ENCODE peak calls at places on chromosomes 12 and 14, in four cellular contexts. One of them, this sample, is unnamed.

GRCh38 chr12:115190191-115190590 is 506.2 kb upstream of the TBX3 start:
- DNase-seq in HepG2: no peak
- DNase-seq in SK-N-SH: no peak
- DNase-seq in mesenchymal stem cell: no peak
- DNase-seq in this sample: peak; percentile 21

GRCh38 chr12:84922721-84923120 is 10.1 kb upstream of the SLC6A15 start:
- DNase-seq in mesenchymal stem cell: peak; percentile 28
- DNase-seq in HepG2: no peak
- DNase-seq in SK-N-SH: no peak
- DNase-seq in this sample: peak; percentile 9

GRCh38 chr12:46152456-46152855 is 116.4 kb downstream of the SLC38A1 start:
- DNase-seq in mesenchymal stem cell: no peak
- DNase-seq in HepG2: no peak
- DNase-seq in SK-N-SH: no peak
- DNase-seq in this sample: no peak

GRCh38 chr12:78236264-78236663 is 405.6 kb downstream of the NAV3 start:
- DNase-seq in HepG2: no peak
- DNase-seq in mesenchymal stem cell: no peak
- DNase-seq in SK-N-SH: no peak
- DNase-seq in this sample: no peak

GRCh38 chr14:50955373-50956043 is 11.2 kb upstream of the PYGL start:
- DNase-seq in SK-N-SH: peak; percentile 75
- DNase-seq in mesenchymal stem cell: peak; percentile 96
- DNase-seq in HepG2: peak; percentile 82
- DNase-seq in this sample: peak; percentile 91

GRCh38 chr12:72570601-72571000 is 298.4 kb downstream of the TRHDE start:
- DNase-seq in mesenchymal stem cell: peak; percentile 4
- DNase-seq in HepG2: peak; percentile 30
- DNase-seq in SK-N-SH: peak; percentile 4
- DNase-seq in this sample: no peak

GRCh38 chr12:55336002-55336401 is 5.5 kb downstream of the OR6C3 start:
- DNase-seq in SK-N-SH: no peak
- DNase-seq in HepG2: no peak
- DNase-seq in mesenchymal stem cell: no peak
- DNase-seq in this sample: no peak

GRCh38 chr12:53097564-53098353 is at the start of gene IGFBP6:
- DNase-seq in SK-N-SH: peak; percentile 91
- DNase-seq in mesenchymal stem cell: peak; percentile 56
- DNase-seq in HepG2: no peak
- DNase-seq in this sample: peak; percentile 86

GRCh38 chr12:111014547-111014946 is 94.2 kb upstream of the MYL2 start:
- DNase-seq in SK-N-SH: no peak
- DNase-seq in HepG2: no peak
- DNase-seq in mesenchymal stem cell: no peak
- DNase-seq in this sample: no peak

GRCh38 chr12:58920956-58921861 is 905 bp upstream of the LRIG3 start:
- DNase-seq in HepG2: peak; percentile 53
- DNase-seq in mesenchymal stem cell: no peak
- DNase-seq in SK-N-SH: no peak
- DNase-seq in this sample: peak; percentile 11
- H3K4me3 ChIP-seq in HepG2: peak overlapping the region; percentile 92
- H3K4me3 ChIP-seq in mesenchymal stem cell: peak overlapping the region; percentile 96
- H3K4me3 ChIP-seq in SK-N-SH: peak overlapping the region; percentile 65
- H3K4me3 ChIP-seq in this sample: peak overlapping the region; percentile 92

DNA sequence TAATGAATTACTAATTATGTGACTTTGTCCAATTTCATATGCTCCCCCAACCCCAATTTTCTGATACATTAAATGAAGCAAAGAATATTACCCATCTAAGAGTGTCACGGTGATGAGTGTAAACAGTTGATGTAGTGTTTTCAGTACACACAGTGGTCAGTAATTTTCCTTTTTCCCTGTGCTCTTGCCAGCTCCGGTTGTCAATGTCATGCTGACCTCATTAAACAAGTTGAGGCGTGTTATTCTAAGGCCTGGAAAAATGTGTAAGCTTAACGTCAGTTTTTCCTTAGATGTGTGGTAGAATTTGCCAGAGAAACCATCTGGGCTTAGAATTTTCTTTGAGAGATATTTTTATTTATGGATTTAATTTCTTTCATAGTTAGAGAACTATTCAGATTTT is 11.7 kb upstream of the SERPINA6 start:
- DNase-seq in SK-N-SH: no peak
- DNase-seq in mesenchymal stem cell: no peak
- DNase-seq in HepG2: no peak
- DNase-seq in this sample: no peak
- H3K9ac ChIP-seq in SK-N-SH: no peak overlapping the region
- H3K9ac ChIP-seq in mesenchymal stem cell: peak overlapping the region; percentile 67
- H3K9ac ChIP-seq in HepG2: no peak overlapping the region
- H3K9ac ChIP-seq in this sample: no peak overlapping the region

GRCh38 chr12:120072472-120072871 is 44.1 kb downstream of the RAB35 start:
- DNase-seq in SK-N-SH: no peak
- DNase-seq in HepG2: no peak
- DNase-seq in mesenchymal stem cell: no peak
- DNase-seq in this sample: no peak

GRCh38 chr12:120076651-120077050 is 39.9 kb downstream of the RAB35 start:
- DNase-seq in mesenchymal stem cell: no peak
- DNase-seq in SK-N-SH: no peak
- DNase-seq in HepG2: no peak
- DNase-seq in this sample: no peak

GRCh38 chr12:120077260-120077659 is 39.3 kb downstream of the RAB35 start:
- DNase-seq in mesenchymal stem cell: no peak
- DNase-seq in HepG2: no peak
- DNase-seq in SK-N-SH: no peak
- DNase-seq in this sample: no peak

GRCh38 chr12:120071493-120072020 is 45.0 kb downstream of the RAB35 start:
- DNase-seq in mesenchymal stem cell: no peak
- DNase-seq in SK-N-SH: no peak
- DNase-seq in HepG2: no peak
- DNase-seq in this sample: no peak

DNA sequence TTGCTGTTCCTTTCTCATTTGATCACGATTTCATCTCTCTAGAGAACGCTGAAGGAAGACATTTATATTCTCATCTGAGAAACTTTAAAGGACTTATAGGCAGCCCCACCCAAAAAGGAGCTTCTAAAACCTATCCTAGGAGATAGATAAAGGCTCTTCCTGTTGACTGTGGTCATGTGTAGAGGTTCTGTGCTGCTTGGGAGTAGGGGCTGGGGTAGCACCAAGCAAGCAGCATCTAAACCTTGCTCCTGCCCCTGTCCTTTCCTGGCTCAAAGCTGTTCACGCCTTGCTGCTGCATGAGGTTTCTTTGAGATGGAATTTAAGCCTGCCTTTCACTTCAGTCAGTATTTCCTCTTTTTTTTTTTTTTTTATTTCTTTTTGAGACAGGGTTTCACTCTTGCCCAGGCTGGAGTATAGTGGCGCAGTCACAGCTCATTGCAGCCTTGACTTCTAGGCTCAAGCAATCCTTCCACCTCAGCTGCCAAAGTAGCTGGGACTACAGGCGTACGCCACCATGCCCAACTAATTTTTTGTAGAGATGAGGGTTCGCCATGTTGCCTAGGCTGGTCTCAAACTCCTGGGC is 41.4 kb downstream of the RAB35 start:
- DNase-seq in mesenchymal stem cell: no peak
- DNase-seq in SK-N-SH: no peak
- DNase-seq in HepG2: no peak
- DNase-seq in this sample: no peak
- H3K4me3 ChIP-seq in mesenchymal stem cell: no peak overlapping the region
- H3K4me3 ChIP-seq in SK-N-SH: no peak overlapping the region
- H3K4me3 ChIP-seq in HepG2: no peak overlapping the region
- H3K4me3 ChIP-seq in this sample: no peak overlapping the region

GRCh38 chr12:25051583-25052190 is 102.8 kb upstream of the BCAT1 start:
- DNase-seq in HepG2: no peak
- DNase-seq in SK-N-SH: no peak
- DNase-seq in mesenchymal stem cell: no peak
- DNase-seq in this sample: no peak
- H3K9ac ChIP-seq in HepG2: no peak overlapping the region
- H3K9ac ChIP-seq in SK-N-SH: no peak overlapping the region
- H3K9ac ChIP-seq in mesenchymal stem cell: no peak overlapping the region
- H3K9ac ChIP-seq in this sample: no peak overlapping the region

DNA sequence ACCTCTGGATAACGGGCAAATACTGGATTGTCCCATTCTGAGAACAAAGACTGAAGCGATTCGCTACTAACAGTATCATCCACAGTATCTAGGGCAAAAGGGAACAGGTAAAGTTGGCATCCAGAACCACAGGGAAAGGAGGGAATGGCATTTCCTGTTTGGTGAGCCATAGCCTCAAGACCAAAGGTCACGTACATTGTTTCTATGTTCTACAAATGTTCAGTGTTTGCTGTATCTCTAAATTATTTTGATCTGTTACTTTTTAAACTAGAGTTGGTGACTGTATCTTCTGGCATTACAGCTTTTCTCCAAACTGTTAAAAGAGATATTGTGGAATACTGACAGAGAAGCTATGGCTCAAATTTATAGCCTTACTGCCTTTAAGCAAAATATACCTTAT is 9.7 kb downstream of the MLH3 start:
- DNase-seq in HepG2: peak; percentile 84
- DNase-seq in SK-N-SH: no peak
- DNase-seq in mesenchymal stem cell: peak; percentile 35
- DNase-seq in this sample: peak; percentile 25
- H3K4me3 ChIP-seq in HepG2: peak overlapping the region; percentile 18
- H3K4me3 ChIP-seq in SK-N-SH: no peak overlapping the region
- H3K4me3 ChIP-seq in mesenchymal stem cell: no peak overlapping the region
- H3K4me3 ChIP-seq in this sample: no peak overlapping the region

GRCh38 chr12:122836027-122836921 is 1.0 kb downstream of the HIP1R start:
- DNase-seq in SK-N-SH: peak; percentile 41
- DNase-seq in HepG2: peak; percentile 66
- DNase-seq in mesenchymal stem cell: peak; percentile 72
- DNase-seq in this sample: peak; percentile 62

GRCh38 chr12:122834921-122835692 is at the start of gene HIP1R:
- DNase-seq in mesenchymal stem cell: no peak
- DNase-seq in HepG2: no peak
- DNase-seq in SK-N-SH: peak; percentile 94
- DNase-seq in this sample: peak; percentile 70

GRCh38 chr12:122837306-122838265 is 2.3 kb downstream of the HIP1R start:
- DNase-seq in HepG2: peak; percentile 57
- DNase-seq in SK-N-SH: no peak
- DNase-seq in mesenchymal stem cell: no peak
- DNase-seq in this sample: no peak

GRCh38 chr12:122835693-122836026 is 403 bp downstream of the HIP1R start:
- DNase-seq in HepG2: no peak
- DNase-seq in mesenchymal stem cell: no peak
- DNase-seq in SK-N-SH: peak; percentile 83
- DNase-seq in this sample: no peak

GRCh38 chr12:122834229-122834920 is 882 bp upstream of the HIP1R start:
- DNase-seq in HepG2: peak; percentile 58
- DNase-seq in mesenchymal stem cell: peak; percentile 72
- DNase-seq in SK-N-SH: peak; percentile 83
- DNase-seq in this sample: peak; percentile 82
- H3K9ac ChIP-seq in HepG2: no peak overlapping the region
- H3K9ac ChIP-seq in mesenchymal stem cell: peak overlapping the region; percentile 79
- H3K9ac ChIP-seq in SK-N-SH: peak overlapping the region; percentile 43
- H3K9ac ChIP-seq in this sample: peak overlapping the region; percentile 62

GRCh38 chr14:99234982-99235491 is 37.0 kb downstream of the BCL11B start:
- DNase-seq in SK-N-SH: no peak
- DNase-seq in HepG2: no peak
- DNase-seq in mesenchymal stem cell: no peak
- DNase-seq in this sample: no peak
- H3K4me3 ChIP-seq in SK-N-SH: no peak overlapping the region
- H3K4me3 ChIP-seq in HepG2: no peak overlapping the region
- H3K4me3 ChIP-seq in mesenchymal stem cell: no peak overlapping the region
- H3K4me3 ChIP-seq in this sample: no peak overlapping the region

DNA sequence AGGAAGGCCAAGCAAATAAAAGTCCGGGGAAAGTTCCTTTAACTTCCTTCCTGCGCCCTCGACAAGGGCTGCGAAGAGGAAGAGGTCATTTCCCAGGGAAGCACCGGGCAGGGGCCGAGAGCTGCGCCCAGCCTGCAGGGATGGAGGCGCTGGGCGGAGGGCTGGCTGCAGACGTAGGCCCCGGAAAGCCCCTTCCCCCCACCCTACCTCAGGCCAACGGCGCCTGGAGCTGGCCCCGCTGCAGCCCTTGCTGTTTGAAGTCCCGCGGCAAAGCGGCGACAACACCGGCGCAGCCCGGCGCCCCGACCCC is 65.0 kb upstream of the PTGR2 start:
- DNase-seq in HepG2: no peak
- DNase-seq in SK-N-SH: peak; percentile 83
- DNase-seq in mesenchymal stem cell: peak; percentile 60
- DNase-seq in this sample: peak; percentile 48
- H3K9ac ChIP-seq in HepG2: peak overlapping the region; percentile 96
- H3K9ac ChIP-seq in SK-N-SH: peak overlapping the region; percentile 90
- H3K9ac ChIP-seq in mesenchymal stem cell: peak overlapping the region; percentile 96
- H3K9ac ChIP-seq in this sample: peak overlapping the region; percentile 96

DNA sequence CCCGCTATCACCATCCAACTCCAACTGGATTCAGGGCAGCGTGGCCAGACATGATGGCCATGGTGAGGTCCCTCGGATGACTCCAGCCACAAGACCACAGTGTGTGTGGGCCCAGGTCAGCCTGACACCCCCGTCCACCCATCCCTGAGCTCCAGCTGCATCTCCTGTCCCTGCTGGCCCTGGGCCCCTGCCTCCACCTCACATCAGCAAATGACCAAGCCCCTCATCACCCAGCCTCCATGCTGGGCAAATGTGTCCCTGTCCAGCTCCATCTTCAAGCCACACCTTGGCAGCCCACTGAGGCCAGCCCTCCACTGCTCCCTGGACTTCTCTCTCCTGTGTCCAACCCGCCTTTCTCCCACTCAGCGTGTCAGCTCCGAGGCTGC is 3.2 kb downstream of the GPR132 start:
- DNase-seq in SK-N-SH: no peak
- DNase-seq in mesenchymal stem cell: no peak
- DNase-seq in HepG2: no peak
- DNase-seq in this sample: no peak
- H3K4me3 ChIP-seq in SK-N-SH: no peak overlapping the region
- H3K4me3 ChIP-seq in mesenchymal stem cell: no peak overlapping the region
- H3K4me3 ChIP-seq in HepG2: no peak overlapping the region
- H3K4me3 ChIP-seq in this sample: no peak overlapping the region

GRCh38 chr14:37202265-37202664 is 4.5 kb downstream of the MIPOL1 start:
- DNase-seq in HepG2: no peak
- DNase-seq in SK-N-SH: no peak
- DNase-seq in mesenchymal stem cell: peak; percentile 35
- DNase-seq in this sample: no peak
- H3K9ac ChIP-seq in HepG2: no peak overlapping the region
- H3K9ac ChIP-seq in SK-N-SH: no peak overlapping the region
- H3K9ac ChIP-seq in mesenchymal stem cell: no peak overlapping the region
- H3K9ac ChIP-seq in this sample: no peak overlapping the region

This sample was measured in adipocyte.